ENCODE peak calls at places on chromosomes 7 and 10, in seven cellular contexts. One of them, this sample, is unnamed.

GRCh38 chr10:119546009-119546408 is 3.5 kb upstream of the RGS10 start:
- DNase-seq in endothelial cell: no peak
- DNase-seq in neural crest cell: no peak
- DNase-seq in right lobe of liver: no peak
- DNase-seq in activated B cell treated with CpG ODN at 0.5 μM for 24 hours: no peak
- DNase-seq in foreskin fibroblast: peak
- DNase-seq in CD4-positive, alpha-beta T cell: no peak
- DNase-seq in this sample: peak

GRCh38 chr7:31408120-31408729 is 67.7 kb upstream of the NEUROD6 start:
- DNase-seq in activated B cell treated with CpG ODN at 0.5 μM for 24 hours: no peak
- DNase-seq in foreskin fibroblast: no peak
- DNase-seq in endothelial cell: no peak
- DNase-seq in right lobe of liver: no peak
- DNase-seq in CD4-positive, alpha-beta T cell: no peak
- DNase-seq in neural crest cell: no peak
- DNase-seq in this sample: no peak

GRCh38 chr7:76234931-76235441 is 33.3 kb downstream of the SRRM3 start:
- DNase-seq in foreskin fibroblast: peak
- DNase-seq in activated B cell treated with CpG ODN at 0.5 μM for 24 hours: peak
- DNase-seq in neural crest cell: peak
- DNase-seq in CD4-positive, alpha-beta T cell: peak
- DNase-seq in endothelial cell: peak
- DNase-seq in right lobe of liver: peak
- DNase-seq in this sample: peak

GRCh38 chr10:71873582-71874182 is 22.6 kb upstream of the PSAP start:
- DNase-seq in neural crest cell: no peak
- DNase-seq in activated B cell treated with CpG ODN at 0.5 μM for 24 hours: no peak
- DNase-seq in right lobe of liver: no peak
- DNase-seq in CD4-positive, alpha-beta T cell: no peak
- DNase-seq in foreskin fibroblast: no peak
- DNase-seq in endothelial cell: no peak
- DNase-seq in this sample: no peak

GRCh38 chr10:20834825-20835224 is 62.3 kb downstream of the NEBL start:
- DNase-seq in foreskin fibroblast: no peak
- DNase-seq in activated B cell treated with CpG ODN at 0.5 μM for 24 hours: no peak
- DNase-seq in right lobe of liver: no peak
- DNase-seq in neural crest cell: no peak
- DNase-seq in CD4-positive, alpha-beta T cell: no peak
- DNase-seq in endothelial cell: no peak
- DNase-seq in this sample: no peak

GRCh38 chr7:36047254-36047653 is 105.8 kb upstream of the EEPD1 start:
- DNase-seq in CD4-positive, alpha-beta T cell: no peak
- DNase-seq in activated B cell treated with CpG ODN at 0.5 μM for 24 hours: no peak
- DNase-seq in endothelial cell: no peak
- DNase-seq in right lobe of liver: no peak
- DNase-seq in foreskin fibroblast: no peak
- DNase-seq in neural crest cell: no peak
- DNase-seq in this sample: no peak

GRCh38 chr7:7959979-7960670 is 8.5 kb upstream of the GLCCI1 start:
- DNase-seq in foreskin fibroblast: no peak
- DNase-seq in endothelial cell: no peak
- DNase-seq in right lobe of liver: no peak
- DNase-seq in activated B cell treated with CpG ODN at 0.5 μM for 24 hours: no peak
- DNase-seq in neural crest cell: no peak
- DNase-seq in CD4-positive, alpha-beta T cell: no peak
- DNase-seq in this sample: no peak

GRCh38 chr7:40506158-40506557 is 371.4 kb downstream of the SUGCT start:
- DNase-seq in CD4-positive, alpha-beta T cell: no peak
- DNase-seq in endothelial cell: no peak
- DNase-seq in neural crest cell: no peak
- DNase-seq in foreskin fibroblast: no peak
- DNase-seq in right lobe of liver: no peak
- DNase-seq in activated B cell treated with CpG ODN at 0.5 μM for 24 hours: no peak
- DNase-seq in this sample: no peak

GRCh38 chr10:118585234-118585633 is 10.2 kb downstream of the PRLHR start:
- DNase-seq in neural crest cell: no peak
- DNase-seq in activated B cell treated with CpG ODN at 0.5 μM for 24 hours: no peak
- DNase-seq in endothelial cell: no peak
- DNase-seq in CD4-positive, alpha-beta T cell: no peak
- DNase-seq in right lobe of liver: no peak
- DNase-seq in foreskin fibroblast: no peak
- DNase-seq in this sample: no peak

GRCh38 chr10:96890172-96890513 is 58.0 kb downstream of the LCOR start:
- DNase-seq in activated B cell treated with CpG ODN at 0.5 μM for 24 hours: no peak
- DNase-seq in endothelial cell: no peak
- DNase-seq in foreskin fibroblast: no peak
- DNase-seq in neural crest cell: no peak
- DNase-seq in CD4-positive, alpha-beta T cell: no peak
- DNase-seq in right lobe of liver: no peak
- DNase-seq in this sample: no peak

GRCh38 chr7:1314021-1314907 is 81.6 kb downstream of the UNCX start:
- DNase-seq in CD4-positive, alpha-beta T cell: no peak
- DNase-seq in endothelial cell: no peak
- DNase-seq in foreskin fibroblast: no peak
- DNase-seq in activated B cell treated with CpG ODN at 0.5 μM for 24 hours: no peak
- DNase-seq in right lobe of liver: no peak
- DNase-seq in neural crest cell: no peak
- DNase-seq in this sample: no peak

GRCh38 chr10:84493951-84494848 is 165.8 kb downstream of the CCSER2 start:
- DNase-seq in foreskin fibroblast: peak
- DNase-seq in endothelial cell: no peak
- DNase-seq in activated B cell treated with CpG ODN at 0.5 μM for 24 hours: no peak
- DNase-seq in right lobe of liver: no peak
- DNase-seq in CD4-positive, alpha-beta T cell: no peak
- DNase-seq in neural crest cell: no peak
- DNase-seq in this sample: no peak

GRCh38 chr7:124907490-124907889 is 22.1 kb downstream of the POT1 start:
- DNase-seq in CD4-positive, alpha-beta T cell: no peak
- DNase-seq in neural crest cell: no peak
- DNase-seq in activated B cell treated with CpG ODN at 0.5 μM for 24 hours: no peak
- DNase-seq in endothelial cell: no peak
- DNase-seq in right lobe of liver: no peak
- DNase-seq in foreskin fibroblast: no peak
- DNase-seq in this sample: no peak

GRCh38 chr10:11176746-11177145 is 159.1 kb downstream of the CELF2 start:
- DNase-seq in right lobe of liver: no peak
- DNase-seq in endothelial cell: no peak
- DNase-seq in activated B cell treated with CpG ODN at 0.5 μM for 24 hours: no peak
- DNase-seq in foreskin fibroblast: no peak
- DNase-seq in neural crest cell: no peak
- DNase-seq in CD4-positive, alpha-beta T cell: no peak
- DNase-seq in this sample: no peak

GRCh38 chr7:684416-684815 is 42.1 kb upstream of the DNAAF5 start:
- DNase-seq in activated B cell treated with CpG ODN at 0.5 μM for 24 hours: no peak
- DNase-seq in right lobe of liver: no peak
- DNase-seq in neural crest cell: no peak
- DNase-seq in foreskin fibroblast: no peak
- DNase-seq in CD4-positive, alpha-beta T cell: no peak
- DNase-seq in endothelial cell: no peak
- DNase-seq in this sample: no peak

GRCh38 chr7:4274286-4274685 is 407.8 kb upstream of the FOXK1 start:
- DNase-seq in CD4-positive, alpha-beta T cell: no peak
- DNase-seq in neural crest cell: no peak
- DNase-seq in activated B cell treated with CpG ODN at 0.5 μM for 24 hours: no peak
- DNase-seq in endothelial cell: no peak
- DNase-seq in right lobe of liver: no peak
- DNase-seq in foreskin fibroblast: no peak
- DNase-seq in this sample: no peak

GRCh38 chr10:29839826-29840515 is 205.2 kb upstream of the SVIL start:
- DNase-seq in foreskin fibroblast: no peak
- DNase-seq in endothelial cell: no peak
- DNase-seq in neural crest cell: no peak
- DNase-seq in CD4-positive, alpha-beta T cell: no peak
- DNase-seq in right lobe of liver: no peak
- DNase-seq in activated B cell treated with CpG ODN at 0.5 μM for 24 hours: no peak
- DNase-seq in this sample: no peak

GRCh38 chr7:94301024-94301588 is 93.6 kb upstream of the COL1A2 start:
- DNase-seq in endothelial cell: peak
- DNase-seq in activated B cell treated with CpG ODN at 0.5 μM for 24 hours: no peak
- DNase-seq in right lobe of liver: peak
- DNase-seq in foreskin fibroblast: peak
- DNase-seq in neural crest cell: peak
- DNase-seq in CD4-positive, alpha-beta T cell: no peak
- DNase-seq in this sample: no peak

GRCh38 chr7:45564886-45565455 is 9.2 kb upstream of the ADCY1 start:
- DNase-seq in foreskin fibroblast: no peak
- DNase-seq in activated B cell treated with CpG ODN at 0.5 μM for 24 hours: no peak
- DNase-seq in CD4-positive, alpha-beta T cell: no peak
- DNase-seq in right lobe of liver: no peak
- DNase-seq in neural crest cell: no peak
- DNase-seq in endothelial cell: no peak
- DNase-seq in this sample: no peak
- TF ChIP-seq CTCF in foreskin fibroblast: no peak
- TF ChIP-seq CTCF in activated B cell treated with CpG ODN at 0.5 μM for 24 hours: no peak
- TF ChIP-seq CTCF in CD4-positive, alpha-beta T cell: no peak
- TF ChIP-seq CTCF in right lobe of liver: no peak
- TF ChIP-seq CTCF in neural crest cell: no peak
- TF ChIP-seq CTCF in endothelial cell: no peak
- TF ChIP-seq CTCF in this sample: no peak

GRCh38 chr7:14637968-14638367 is 264.6 kb downstream of the DGKB start:
- DNase-seq in right lobe of liver: no peak
- DNase-seq in CD4-positive, alpha-beta T cell: no peak
- DNase-seq in foreskin fibroblast: no peak
- DNase-seq in neural crest cell: no peak
- DNase-seq in endothelial cell: no peak
- DNase-seq in activated B cell treated with CpG ODN at 0.5 μM for 24 hours: no peak
- DNase-seq in this sample: no peak
- TF ChIP-seq CTCF in right lobe of liver: peak
- TF ChIP-seq CTCF in CD4-positive, alpha-beta T cell: no peak
- TF ChIP-seq CTCF in foreskin fibroblast: no peak
- TF ChIP-seq CTCF in neural crest cell: no peak
- TF ChIP-seq CTCF in endothelial cell: no peak
- TF ChIP-seq CTCF in activated B cell treated with CpG ODN at 0.5 μM for 24 hours: no peak
- TF ChIP-seq CTCF in this sample: no peak

DNA sequence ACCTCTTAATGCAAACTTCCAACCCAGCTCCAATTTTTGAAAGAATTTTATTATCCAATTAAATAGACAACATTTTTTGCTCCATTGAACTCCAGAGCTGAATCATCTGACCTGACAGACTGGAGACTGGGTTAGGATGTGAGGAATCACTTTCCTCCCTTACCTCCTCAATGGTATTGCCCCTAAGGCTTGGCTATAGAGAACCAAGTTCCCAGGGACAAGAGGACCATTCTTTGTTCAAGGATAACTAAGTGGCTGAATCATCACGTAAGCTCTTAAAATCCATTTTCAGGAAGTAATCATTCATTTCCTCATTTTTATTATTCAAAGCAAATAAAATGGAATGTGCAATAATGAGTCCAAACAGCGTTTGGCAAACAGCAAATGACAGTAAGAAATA is 335.1 kb downstream of the GATA3 start:
- DNase-seq in endothelial cell: no peak
- DNase-seq in foreskin fibroblast: no peak
- DNase-seq in right lobe of liver: no peak
- DNase-seq in activated B cell treated with CpG ODN at 0.5 μM for 24 hours: no peak
- DNase-seq in CD4-positive, alpha-beta T cell: no peak
- DNase-seq in neural crest cell: no peak
- DNase-seq in this sample: no peak
- TF ChIP-seq CTCF in endothelial cell: no peak
- TF ChIP-seq CTCF in foreskin fibroblast: no peak
- TF ChIP-seq CTCF in right lobe of liver: no peak
- TF ChIP-seq CTCF in activated B cell treated with CpG ODN at 0.5 μM for 24 hours: no peak
- TF ChIP-seq CTCF in CD4-positive, alpha-beta T cell: no peak
- TF ChIP-seq CTCF in neural crest cell: no peak
- TF ChIP-seq CTCF in this sample: no peak

GRCh38 chr7:157302314-157302711 is 34.5 kb upstream of the DNAJB6 start:
- DNase-seq in neural crest cell: no peak
- DNase-seq in activated B cell treated with CpG ODN at 0.5 μM for 24 hours: peak
- DNase-seq in CD4-positive, alpha-beta T cell: peak
- DNase-seq in foreskin fibroblast: peak
- DNase-seq in endothelial cell: no peak
- DNase-seq in right lobe of liver: peak
- DNase-seq in this sample: no peak

GRCh38 chr7:157297071-157297638 is 39.6 kb upstream of the DNAJB6 start:
- DNase-seq in right lobe of liver: no peak
- DNase-seq in CD4-positive, alpha-beta T cell: no peak
- DNase-seq in endothelial cell: no peak
- DNase-seq in neural crest cell: no peak
- DNase-seq in foreskin fibroblast: no peak
- DNase-seq in activated B cell treated with CpG ODN at 0.5 μM for 24 hours: no peak
- DNase-seq in this sample: no peak

GRCh38 chr7:157300406-157300770 is 36.4 kb upstream of the DNAJB6 start:
- DNase-seq in CD4-positive, alpha-beta T cell: no peak
- DNase-seq in activated B cell treated with CpG ODN at 0.5 μM for 24 hours: no peak
- DNase-seq in endothelial cell: no peak
- DNase-seq in right lobe of liver: no peak
- DNase-seq in foreskin fibroblast: no peak
- DNase-seq in neural crest cell: no peak
- DNase-seq in this sample: no peak

GRCh38 chr7:157299317-157299612 is 37.5 kb upstream of the DNAJB6 start:
- DNase-seq in CD4-positive, alpha-beta T cell: no peak
- DNase-seq in activated B cell treated with CpG ODN at 0.5 μM for 24 hours: no peak
- DNase-seq in endothelial cell: no peak
- DNase-seq in neural crest cell: no peak
- DNase-seq in foreskin fibroblast: no peak
- DNase-seq in right lobe of liver: no peak
- DNase-seq in this sample: no peak

GRCh38 chr7:157299613-157300405 is 37.0 kb upstream of the DNAJB6 start:
- DNase-seq in foreskin fibroblast: peak
- DNase-seq in right lobe of liver: no peak
- DNase-seq in activated B cell treated with CpG ODN at 0.5 μM for 24 hours: no peak
- DNase-seq in CD4-positive, alpha-beta T cell: peak
- DNase-seq in endothelial cell: no peak
- DNase-seq in neural crest cell: no peak
- DNase-seq in this sample: no peak
- TF ChIP-seq CTCF in foreskin fibroblast: peak
- TF ChIP-seq CTCF in right lobe of liver: no peak
- TF ChIP-seq CTCF in activated B cell treated with CpG ODN at 0.5 μM for 24 hours: no peak
- TF ChIP-seq CTCF in CD4-positive, alpha-beta T cell: no peak
- TF ChIP-seq CTCF in endothelial cell: no peak
- TF ChIP-seq CTCF in neural crest cell: no peak
- TF ChIP-seq CTCF in this sample: no peak

DNA sequence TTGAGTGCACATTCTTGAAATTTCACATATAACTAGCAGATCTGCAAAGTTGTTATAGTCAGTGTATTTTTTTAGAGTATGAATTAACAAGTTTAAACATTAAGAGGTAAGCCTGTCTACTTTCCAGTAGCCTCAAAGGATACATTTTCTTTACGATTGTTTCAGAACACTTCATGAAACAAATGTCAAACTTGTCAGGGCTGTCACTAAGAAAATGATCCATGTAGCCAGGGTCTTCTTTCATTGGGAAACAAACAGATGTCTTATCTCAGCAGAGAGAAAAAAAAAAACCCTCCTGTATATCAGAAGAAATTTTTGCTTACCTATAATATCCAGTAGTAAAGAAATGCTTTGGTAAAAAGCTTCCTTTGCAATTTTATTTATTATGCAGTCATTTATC is 192.4 kb downstream of the PHF14 start:
- DNase-seq in endothelial cell: no peak
- DNase-seq in neural crest cell: no peak
- DNase-seq in activated B cell treated with CpG ODN at 0.5 μM for 24 hours: no peak
- DNase-seq in foreskin fibroblast: no peak
- DNase-seq in CD4-positive, alpha-beta T cell: no peak
- DNase-seq in right lobe of liver: no peak
- DNase-seq in this sample: no peak
- TF ChIP-seq CTCF in endothelial cell: no peak
- TF ChIP-seq CTCF in neural crest cell: no peak
- TF ChIP-seq CTCF in activated B cell treated with CpG ODN at 0.5 μM for 24 hours: no peak
- TF ChIP-seq CTCF in foreskin fibroblast: no peak
- TF ChIP-seq CTCF in CD4-positive, alpha-beta T cell: no peak
- TF ChIP-seq CTCF in right lobe of liver: no peak
- TF ChIP-seq CTCF in this sample: no peak